ENCODE peak calls at places on chromosomes 4 and X, in four cellular contexts. Q is HepG2, A is WTC11, N is K562. R is an unnamed sample.

GRCh38 chr4:140250989-140251552 is 97.1 kb upstream of the MAML3 start:
- DNase-seq in N (no peak), A (no peak), Q (no peak), R (no peak)

GRCh38 chr4:119093042-119093827 is 42.4 kb upstream of the MYOZ2 start:
- DNase-seq in Q (no peak), N (no peak), A (no peak), R (no peak)

GRCh38 chr4:94880976-94881375 is 123.2 kb downstream of the BMPR1B start:
- DNase-seq in N (no peak), A (no peak), Q (no peak), R (no peak)

GRCh38 chr4:139761461-139761860 is 95.8 kb downstream of the MGST2 start:
- DNase-seq in Q (peak), N (peak), A (no peak), R (no peak)

GRCh38 chrX:41085883-41086626 is 810 bp downstream of the USP9X start:
- DNase-seq in A (peak), Q (peak), N (peak), R (no peak)

GRCh38 chr4:170399894-170400293 is 310.1 kb upstream of the AADAT start:
- DNase-seq in Q (no peak), A (no peak), N (no peak), R (no peak)

GRCh38 chr4:37876156-37876555 is 14.7 kb upstream of the TBC1D1 start:
- DNase-seq in A (no peak), N (no peak), Q (no peak), R (no peak)

GRCh38 chr4:158018831-158019230 is 154.0 kb downstream of the GASK1B start:
- DNase-seq in N (no peak), A (no peak), Q (no peak), R (no peak)

GRCh38 chr4:85498068-85498733 is 23.3 kb downstream of the ARHGAP24 start:
- DNase-seq in N (no peak), A (no peak), Q (no peak), R (peak)

GRCh38 chrX:13418126-13419091 is 98.6 kb upstream of the ATXN3L start:
- DNase-seq in Q (no peak), A (no peak), N (no peak), R (no peak)

GRCh38 chrX:39052751-39053150 is 251.5 kb downstream of the MID1IP1 start:
- DNase-seq in Q (no peak), A (no peak), N (no peak), R (no peak)

GRCh38 chr4:95599777-95600436 is 51.1 kb upstream of the UNC5C start:
- DNase-seq in A (no peak), Q (no peak), N (no peak), R (peak)

GRCh38 chrX:110258552-110258951 is 59.3 kb downstream of the AMMECR1 start:
- DNase-seq in A (no peak), N (no peak), Q (no peak), R (no peak)

GRCh38 chr4:60133414-60133813 is 1066.7 kb upstream of the ADGRL3 start:
- DNase-seq in Q (no peak), N (no peak), A (no peak), R (no peak)

GRCh38 chrX:10773318-10773717 is 152.9 kb upstream of the MID1 start:
- DNase-seq in Q (no peak), N (no peak), A (no peak), R (no peak)

GRCh38 chr4:81814909-81815539 is 343.3 kb upstream of the RASGEF1B start:
- DNase-seq in A (no peak), N (no peak), Q (no peak), R (no peak)

GRCh38 chr4:112731715-112732114 is 94.8 kb downstream of the LARP7 start:
- DNase-seq in Q (no peak), A (no peak), N (no peak), R (no peak)

GRCh38 chr4:114615435-114615834 is 16.8 kb downstream of the UGT8 start:
- DNase-seq in Q (peak), N (no peak), A (no peak), R (no peak)

GRCh38 chr4:17809667-17810066 is 890 bp downstream of the DCAF16 start:
- DNase-seq in N (no peak), Q (peak), A (no peak), R (no peak)

GRCh38 chr4:7157666-7158065 is 34.7 kb upstream of the SORCS2 start:
- DNase-seq in A (no peak), Q (no peak), N (no peak), R (no peak)

GRCh38 chr4:52655505-52655904 is 3.6 kb downstream of the USP46 start:
- DNase-seq in A (no peak), Q (no peak), N (no peak), R (no peak)

GRCh38 chr4:160257324-160257723 is 1154.4 kb downstream of the RAPGEF2 start:
- DNase-seq in N (no peak), Q (no peak), A (no peak), R (no peak)

GRCh38 chr4:183722738-183723560 is 63.9 kb downstream of the TRAPPC11 start:
- DNase-seq in N (no peak), A (peak), Q (no peak), R (peak)

GRCh38 chr4:612052-612748 is 13.2 kb upstream of the PDE6B start:
- DNase-seq in Q (no peak), A (no peak), N (no peak), R (no peak)

GRCh38 chr4:152690706-152691651 is 11.2 kb upstream of the TMEM154 start:
- DNase-seq in A (no peak), N (no peak), Q (no peak), R (no peak)

GRCh38 chr4:145791988-145792387 is 112.0 kb downstream of the C4orf51 start:
- DNase-seq in Q (no peak), N (no peak), A (no peak), R (no peak)

GRCh38 chrX:7108995-7109634 is 38.4 kb upstream of the STS start:
- DNase-seq in Q (no peak), A (no peak), N (no peak), R (no peak)

GRCh38 chrX:112163916-112164315 is 81.3 kb upstream of the TRPC5 start:
- DNase-seq in Q (no peak), N (no peak), A (no peak), R (no peak)

GRCh38 chr4:7713757-7714156 is 225.9 kb downstream of the AFAP1 start:
- DNase-seq in A (no peak), N (no peak), Q (no peak), R (no peak)

GRCh38 chr4:18923496-18924161 is 902.1 kb upstream of the LCORL start:
- DNase-seq in Q (no peak), N (no peak), A (no peak), R (no peak)

DNA sequence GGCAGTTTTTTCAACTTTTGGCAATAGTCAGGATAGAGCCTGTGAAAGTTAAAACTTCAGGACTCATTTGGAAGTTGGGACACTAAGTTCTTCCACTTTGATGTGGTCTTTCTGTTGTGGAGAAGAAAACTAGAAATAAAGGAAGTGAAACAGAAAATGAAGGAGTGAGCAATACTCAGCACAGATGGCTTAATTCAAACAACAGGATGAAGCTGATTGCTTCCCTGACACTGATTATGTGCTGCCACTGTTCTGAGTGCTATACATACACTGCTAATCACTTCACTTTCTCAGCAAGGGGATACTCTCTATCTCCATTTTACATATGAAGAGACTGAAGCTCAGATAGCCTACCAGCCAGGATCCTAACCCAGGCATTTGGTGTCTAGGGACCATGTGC is 235.1 kb upstream of the CPEB2 start:
- DNase-seq in N (no peak), Q (no peak), A (no peak), R (no peak)
- TF ChIP-seq CBFB in N (no peak), Q (no peak), A (no peak), R (no peak)

GRCh38 chrX:118593407-118593806 is 97.8 kb downstream of the DOCK11 start:
- DNase-seq in N (no peak), Q (no peak), A (no peak), R (no peak)
- TF ChIP-seq CBFB in N (no peak), Q (no peak), A (no peak), R (no peak)

GRCh38 chr4:141346144-141346543 is 125.4 kb downstream of the ZNF330 start:
- DNase-seq in Q (peak), N (peak), A (no peak), R (no peak)
- TF ChIP-seq CBFB in Q (no peak), N (no peak), A (no peak), R (no peak)

GRCh38 chrX:107153005-107153404 is 34.4 kb upstream of the RBM41 start:
- DNase-seq in Q (no peak), A (no peak), N (peak), R (no peak)

GRCh38 chrX:107154787-107155620 is 36.4 kb upstream of the RBM41 start:
- DNase-seq in N (peak), A (no peak), Q (peak), R (no peak)
- TF ChIP-seq CBFB in N (no peak), A (no peak), Q (no peak), R (no peak)

GRCh38 chr4:120897981-120898719 is 24.4 kb downstream of the PRDM5 start:
- DNase-seq in N (no peak), Q (no peak), A (no peak), R (no peak)
- TF ChIP-seq CBFB in N (no peak), Q (no peak), A (no peak), R (no peak)